ENCODE peak calls at places on chromosomes 4 and X, in five cellular contexts. A, R, N, M and Q are unnamed samples.

GRCh38 chrX:116009348-116009747 is 161.2 kb upstream of the AGTR2 start:
- DNase-seq in A (no peak), R (no peak), N (no peak), M (no peak), Q (no peak)

GRCh38 chrX:123570011-123570590 is 162.8 kb downstream of the THOC2 start:
- DNase-seq in A (no peak), R (no peak), N (no peak), M (no peak), Q (no peak)

GRCh38 chr4:2291705-2292651 is 30.1 kb upstream of the MXD4 start:
- DNase-seq in A (peak), R (no peak), N (no peak), M (no peak), Q (no peak)

GRCh38 chr4:146742416-146742815 is 103.7 kb downstream of the POU4F2 start:
- DNase-seq in A (no peak), R (no peak), N (no peak), M (no peak), Q (no peak)

GRCh38 chrX:25015486-25016360 is at the start of gene ARX:
- DNase-seq in A (peak), R (peak), N (peak), M (peak), Q (no peak)

GRCh38 chr4:17781072-17781830 is at the start of gene FAM184B:
- DNase-seq in A (peak), R (no peak), N (no peak), M (no peak), Q (no peak)

GRCh38 chr4:88841635-88842034 is 144.0 kb upstream of the NAP1L5 start:
- DNase-seq in A (no peak), R (no peak), N (no peak), M (no peak), Q (no peak)

GRCh38 chrX:47751670-47752069 is 85.0 kb upstream of the ZNF81 start:
- DNase-seq in A (no peak), R (peak), N (peak), M (no peak), Q (no peak)

GRCh38 chr4:137070614-137071013 is 461.7 kb downstream of the PCDH18 start:
- DNase-seq in A (peak), R (no peak), N (no peak), M (no peak), Q (no peak)

GRCh38 chr4:168777277-168777965 is 232.6 kb downstream of the CBR4 start:
- DNase-seq in A (no peak), R (no peak), N (no peak), M (no peak), Q (no peak)

GRCh38 chr4:29002151-29002550 is 1718.0 kb upstream of the PCDH7 start:
- DNase-seq in A (no peak), R (no peak), N (no peak), M (no peak), Q (no peak)

GRCh38 chrX:107146670-107147069 is 28.0 kb upstream of the RBM41 start:
- DNase-seq in A (no peak), R (no peak), N (no peak), M (no peak), Q (no peak)

GRCh38 chr4:149914521-149915115 is 99.0 kb upstream of the IQCM start:
- DNase-seq in A (peak), R (peak), N (peak), M (peak), Q (no peak)

GRCh38 chr4:182862921-182863320 is 54.3 kb downstream of the DCTD start:
- DNase-seq in A (no peak), R (no peak), N (no peak), M (no peak), Q (no peak)

GRCh38 chr4:16206848-16207247 is 19.4 kb downstream of the TAPT1 start:
- DNase-seq in A (no peak), R (no peak), N (no peak), M (no peak), Q (no peak)

GRCh38 chrX:119887721-119888425 is 7.8 kb upstream of the AKAP14 start:
- DNase-seq in A (peak), R (peak), N (peak), M (peak), Q (no peak)

GRCh38 chr4:139191373-139191772 is 14.4 kb upstream of the ELF2 start:
- DNase-seq in A (no peak), R (no peak), N (no peak), M (no peak), Q (no peak)

GRCh38 chrX:16278927-16279326 is 111.6 kb downstream of the MAGEB17 start:
- DNase-seq in A (no peak), R (no peak), N (no peak), M (no peak), Q (no peak)

GRCh38 chr4:188960411-188961093 is 821.3 kb downstream of the TRIML1 start:
- DNase-seq in A (no peak), R (no peak), N (no peak), M (no peak), Q (no peak)

GRCh38 chrX:37712458-37712857 is 26.9 kb downstream of the XK start:
- DNase-seq in A (no peak), R (no peak), N (no peak), M (no peak), Q (no peak)

GRCh38 chr4:169270156-169270809 is 473 bp downstream of the SH3RF1 start:
- DNase-seq in A (peak), R (peak), N (no peak), M (no peak), Q (no peak)

GRCh38 chr4:81527115-81527514 is 55.4 kb upstream of the RASGEF1B start:
- DNase-seq in A (no peak), R (no peak), N (no peak), M (no peak), Q (no peak)

GRCh38 chr4:8915201-8916200 is 43.9 kb upstream of the HMX1 start:
- DNase-seq in A (peak), R (no peak), N (no peak), M (no peak), Q (no peak)

GRCh38 chr4:15173251-15173650 is 171.0 kb downstream of the CPEB2 start:
- DNase-seq in A (no peak), R (no peak), N (no peak), M (no peak), Q (no peak)

GRCh38 chr4:2954358-2955185 is 8.6 kb downstream of the NOP14 start:
- DNase-seq in A (peak), R (peak), N (peak), M (no peak), Q (peak)

GRCh38 chr4:26120098-26120795 is 200.6 kb upstream of the RBPJ start:
- DNase-seq in A (no peak), R (no peak), N (no peak), M (peak), Q (no peak)

GRCh38 chr4:151485541-151486131 is 76.7 kb downstream of the FHIP1A start:
- DNase-seq in A (no peak), R (no peak), N (no peak), M (no peak), Q (no peak)

GRCh38 chrX:56802921-56803848 is 74.1 kb downstream of the NBDY start:
- DNase-seq in A (peak), R (peak), N (no peak), M (peak), Q (peak)

GRCh38 chrX:153973127-153974002 is 811 bp downstream of the TMEM187 start:
- DNase-seq in A (no peak), R (no peak), N (no peak), M (peak), Q (no peak)

GRCh38 chrX:49878128-49878833 is 1.0 kb upstream of the USP27X start:
- DNase-seq in A (peak), R (peak), N (no peak), M (no peak), Q (no peak)

GRCh38 chr4:150582881-150583286 is 933 bp downstream of the MAB21L2 start:
- DNase-seq in A (peak), R (no peak), N (no peak), M (no peak), Q (no peak)

GRCh38 chr4:136742330-136742729 is 790.0 kb downstream of the PCDH18 start:
- DNase-seq in A (no peak), R (no peak), N (no peak), M (no peak), Q (no peak)

GRCh38 chrX:103615781-103616180 is 8.0 kb downstream of the TCEAL3 start:
- DNase-seq in A (no peak), R (no peak), N (no peak), M (no peak), Q (no peak)

GRCh38 chr4:41196633-41197332 is 17.6 kb downstream of the APBB2 start:
- DNase-seq in A (no peak), R (no peak), N (no peak), M (no peak), Q (no peak)

GRCh38 chr4:56641494-56642051 is 39.5 kb downstream of the HOPX start:
- DNase-seq in A (no peak), R (no peak), N (peak), M (no peak), Q (no peak)

GRCh38 chr4:152690706-152691651 is 11.2 kb upstream of the TMEM154 start:
- DNase-seq in A (no peak), R (no peak), N (no peak), M (no peak), Q (no peak)
- TF ChIP-seq ZBTB33 in A (no peak), R (no peak), N (no peak), M (no peak), Q (no peak)

DNA sequence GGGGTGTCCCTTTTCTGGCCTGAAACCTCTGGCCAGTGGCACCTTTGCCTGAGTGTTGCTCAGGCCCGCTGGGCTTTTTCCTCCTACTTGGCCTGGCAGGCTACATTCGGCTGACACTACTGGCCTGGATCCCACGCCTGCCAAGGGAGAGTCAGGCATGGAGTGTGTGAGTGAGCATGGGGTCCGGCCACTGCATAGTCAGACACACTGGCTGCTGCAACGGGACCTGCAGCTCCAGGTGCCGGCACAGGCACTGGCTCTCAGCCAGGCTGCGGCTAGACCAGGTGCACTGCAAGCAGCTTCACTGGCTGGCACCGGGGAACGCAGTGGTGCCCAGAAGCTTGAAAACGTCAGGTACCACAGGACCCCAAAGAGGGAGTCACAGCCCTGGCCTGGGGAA is 434.9 kb downstream of the ARHGAP24 start:
- DNase-seq in A (no peak), R (no peak), N (no peak), M (no peak), Q (no peak)
- TF ChIP-seq ZBTB33 in A (no peak), R (no peak), N (no peak), M (no peak), Q (no peak)

GRCh38 chr4:53717064-53717549 is 125.8 kb upstream of the LNX1 start:
- DNase-seq in A (no peak), R (no peak), N (no peak), M (no peak), Q (no peak)
- TF ChIP-seq ZBTB33 in A (no peak), R (no peak), N (no peak), M (no peak), Q (no peak)

DNA sequence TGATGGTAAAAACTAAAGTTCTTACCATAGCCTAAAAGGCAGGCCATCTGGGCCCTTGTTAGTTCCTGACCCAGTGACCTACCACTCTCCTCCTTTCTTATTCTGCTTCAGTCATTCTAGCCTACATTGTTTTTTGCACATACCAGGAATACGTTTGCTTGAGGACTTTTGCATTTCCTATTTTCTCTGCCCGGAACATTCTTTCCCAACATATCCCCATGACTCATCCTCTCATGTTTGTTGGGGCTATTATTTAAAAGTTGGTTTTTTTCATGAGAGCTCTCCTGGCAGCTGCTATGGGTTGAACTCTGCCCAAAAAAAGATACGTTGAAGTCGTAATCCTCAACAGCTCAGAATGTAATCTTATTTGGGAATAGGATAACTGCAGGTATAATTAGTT is 138.4 kb upstream of the PDHA2 start:
- DNase-seq in A (no peak), R (no peak), N (no peak), M (no peak), Q (no peak)
- TF ChIP-seq ZBTB33 in A (no peak), R (no peak), N (no peak), M (no peak), Q (no peak)